ENCODE peak calls at places on chromosomes 1 and 21, in ten cellular contexts. B is WTC11, M is mammary epithelial cell, Q is adrenal gland, W is colonic mucosa, K is brain microvascular endothelial cell, G is cardiac muscle cell, P is heart left ventricle, R is psoas muscle, I is neural crest cell. C is an unnamed sample.

GRCh38 chr21:35303085-35303484 is 254.0 kb upstream of the RUNX1 start:
- DNase-seq in B (no peak), W (no peak), P (no peak), K (peak; percentile 92), R (no peak), Q (no peak), I (no peak), G (peak; percentile 87), M (peak; percentile 95), C (peak; percentile 84)

GRCh38 chr1:97906567-97907228 is 14.1 kb downstream of the DPYD start:
- DNase-seq in W (no peak), B (no peak), Q (no peak), R (peak; percentile 55), G (peak; percentile 94), P (no peak), M (peak; percentile 50), K (peak; percentile 86), I (no peak), C (peak; percentile 76)

GRCh38 chr1:219757890-219758289 is 145.0 kb upstream of the ZC3H11B start:
- DNase-seq in W (no peak), B (no peak), M (peak; percentile 61), G (peak; percentile 67), R (no peak), K (peak; percentile 28), P (peak; percentile 82), I (no peak), Q (peak; percentile 44), C (no peak)

GRCh38 chr1:199151634-199152429 is 513.0 kb downstream of the PTPRC start:
- DNase-seq in B (no peak), P (no peak), M (no peak), Q (no peak), G (no peak), R (no peak), W (no peak), I (no peak), K (no peak), C (no peak)

GRCh38 chr1:215606564-215607168 is 39.6 kb downstream of the KCTD3 start:
- DNase-seq in Q (no peak), G (peak; percentile 37), R (no peak), I (no peak), K (no peak), P (no peak), B (no peak), W (no peak), M (no peak), C (no peak)

GRCh38 chr1:183822081-183822611 is 17.2 kb downstream of the RGL1 start:
- DNase-seq in G (peak; percentile 56), M (no peak), K (no peak), W (no peak), I (no peak), Q (no peak), R (no peak), B (no peak), P (peak; percentile 38), C (no peak)

GRCh38 chr1:163093169-163093568 is 24.0 kb downstream of the RGS4 start:
- DNase-seq in I (no peak), R (no peak), M (no peak), K (no peak), P (no peak), Q (no peak), W (no peak), G (no peak), B (no peak), C (no peak)

GRCh38 chr1:90761156-90761555 is 44.1 kb upstream of the BARHL2 start:
- DNase-seq in W (no peak), P (no peak), I (no peak), Q (no peak), B (peak; percentile 15), K (no peak), R (no peak), G (no peak), M (no peak), C (no peak)

GRCh38 chr1:38064232-38064903 is 17.8 kb upstream of the POU3F1 start:
- DNase-seq in B (peak; percentile 35), Q (no peak), M (peak; percentile 88), W (no peak), P (no peak), G (peak; percentile 71), K (peak; percentile 84), R (no peak), I (peak; percentile 45), C (peak; percentile 10)

DNA sequence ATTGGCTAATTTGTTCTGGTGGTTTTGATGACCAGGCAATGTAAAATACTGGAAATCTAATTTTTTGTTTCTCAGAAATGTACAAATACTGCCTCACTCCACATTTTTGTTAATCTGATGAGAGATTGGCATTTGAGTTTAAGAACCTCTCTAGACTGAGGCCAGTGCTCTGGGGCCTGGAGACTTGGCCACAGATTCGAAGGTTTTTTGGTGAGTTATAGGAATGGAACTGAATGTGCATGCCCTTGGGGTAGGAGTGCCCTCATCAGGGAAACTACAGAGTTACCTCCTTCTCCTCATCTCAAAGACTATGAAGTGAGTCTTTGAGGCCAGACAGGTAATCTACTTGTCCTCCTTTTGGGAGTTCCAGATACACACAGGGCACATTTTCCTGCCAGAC is 347.9 kb downstream of the LTN1 start:
- DNase-seq in P (no peak), K (no peak), I (no peak), W (no peak), B (no peak), R (no peak), M (peak; percentile 83), G (no peak), Q (no peak), C (no peak)
- TF ChIP-seq CTCF in P (no peak), K (no peak), I (no peak), W (no peak), B (no peak), R (no peak), M (peak; percentile 7), G (no peak), Q (no peak), C (no peak)

DNA sequence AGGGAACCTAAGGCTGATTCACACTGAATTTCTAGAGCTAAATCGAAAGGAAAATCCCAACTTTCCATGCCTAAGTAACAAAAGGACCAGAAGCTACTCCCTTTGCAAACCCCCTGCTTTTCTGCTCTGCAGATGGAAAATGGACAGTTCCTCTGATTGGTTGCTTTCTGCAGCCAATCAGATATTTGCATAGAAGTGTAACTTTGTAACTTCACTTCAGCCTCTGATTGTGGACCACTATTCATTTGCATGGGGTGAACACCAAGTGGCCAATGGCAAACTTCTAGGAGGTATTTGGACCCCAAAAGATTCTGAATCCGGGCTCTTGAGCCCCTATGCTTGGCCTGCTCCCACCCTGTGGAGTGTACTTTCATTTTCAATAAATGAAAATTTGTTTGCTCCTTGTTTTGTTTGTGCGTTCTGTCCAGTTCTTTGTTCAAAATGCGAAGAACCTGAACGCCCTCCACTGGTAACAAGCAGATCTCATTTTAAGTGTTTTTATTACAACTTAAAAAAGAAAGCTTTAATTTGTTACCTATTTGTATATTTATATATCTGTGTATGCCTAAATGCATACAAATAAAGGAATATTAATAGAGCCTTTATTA is 6.4 kb upstream of the GSTM4 start:
- DNase-seq in B (no peak), R (no peak), G (peak; percentile 66), K (no peak), I (no peak), Q (no peak), P (no peak), M (no peak), W (no peak), C (peak; percentile 37)
- TF ChIP-seq CTCF in B (no peak), R (peak; percentile 26), G (peak; percentile 37), K (peak; percentile 33), I (peak; percentile 34), Q (peak; percentile 14), P (peak; percentile 46), M (no peak), W (no peak), C (peak; percentile 50)

GRCh38 chr1:28779751-28780150 is 32.2 kb upstream of the OPRD1 start:
- DNase-seq in G (no peak), W (no peak), R (no peak), P (no peak), Q (no peak), I (no peak), M (no peak), B (no peak), K (no peak), C (no peak)

GRCh38 chr1:28782011-28782410 is 30.0 kb upstream of the OPRD1 start:
- DNase-seq in B (no peak), R (no peak), M (no peak), W (no peak), P (no peak), G (no peak), Q (no peak), I (no peak), K (no peak), C (no peak)

GRCh38 chr1:28778021-28778420 is 33.9 kb upstream of the OPRD1 start:
- DNase-seq in W (no peak), M (no peak), Q (no peak), G (no peak), K (no peak), P (no peak), B (no peak), I (no peak), R (no peak), C (no peak)

GRCh38 chr1:28781305-28781704 is 30.7 kb upstream of the OPRD1 start:
- DNase-seq in M (no peak), B (no peak), G (no peak), P (no peak), K (no peak), Q (no peak), R (no peak), I (no peak), W (no peak), C (no peak)

GRCh38 chr1:28783363-28783762 is 28.6 kb upstream of the OPRD1 start:
- DNase-seq in W (no peak), P (no peak), K (no peak), G (no peak), R (no peak), B (no peak), I (no peak), Q (no peak), M (no peak), C (no peak)
- TF ChIP-seq CTCF in W (no peak), P (no peak), K (no peak), G (no peak), R (no peak), B (no peak), I (no peak), Q (no peak), M (no peak), C (no peak)

GRCh38 chr1:170518965-170519364 is 13.0 kb upstream of the GORAB start:
- DNase-seq in M (peak; percentile 17), K (no peak), Q (no peak), B (no peak), G (no peak), R (no peak), P (no peak), W (no peak), I (no peak), C (no peak)

GRCh38 chr1:170518185-170518834 is 13.7 kb upstream of the GORAB start:
- DNase-seq in M (no peak), W (peak; percentile 28), K (no peak), I (no peak), R (no peak), G (no peak), Q (no peak), B (no peak), P (no peak), C (no peak)

GRCh38 chr1:170520601-170521000 is 11.4 kb upstream of the GORAB start:
- DNase-seq in B (no peak), M (no peak), Q (no peak), I (no peak), G (no peak), K (peak; percentile 7), W (no peak), R (no peak), P (no peak), C (no peak)

DNA sequence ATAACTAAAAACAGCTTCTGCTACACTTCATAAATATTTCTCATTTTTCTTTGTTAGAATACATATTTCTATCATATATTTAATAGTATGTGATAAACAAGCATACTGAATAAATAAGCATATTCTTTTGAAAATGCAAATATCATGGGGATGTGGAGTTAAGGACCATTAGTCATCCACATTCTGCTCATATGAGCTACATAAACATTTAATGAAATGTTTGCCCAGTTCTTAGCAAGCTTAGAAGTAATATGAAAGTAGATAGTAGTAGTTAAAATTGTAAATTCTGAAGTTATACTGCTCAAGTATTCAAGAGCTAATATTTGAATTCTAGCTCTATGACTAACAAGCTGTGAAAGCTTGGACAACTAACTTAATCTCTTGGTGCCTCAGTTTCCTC is 10.1 kb upstream of the GORAB start:
- DNase-seq in Q (no peak), M (no peak), K (no peak), I (no peak), P (no peak), G (no peak), B (no peak), W (no peak), R (no peak), C (no peak)
- TF ChIP-seq CTCF in Q (no peak), M (no peak), K (no peak), I (no peak), P (no peak), G (no peak), B (no peak), W (no peak), R (no peak), C (no peak)

C was measured in AG09309.